ENCODE peak calls at places on chromosomes 11 and 22, in four cellular contexts. W, Q, R and Y are unnamed samples.

GRCh38 chr11:67120881-67121710 is 2.0 kb downstream of the KDM2A start:
- DNase-seq in R (no peak), Q (peak), W (no peak), Y (peak)

GRCh38 chr11:11416502-11416901 is 63.5 kb upstream of the CSNK2A3 start:
- DNase-seq in Q (no peak), W (no peak), R (no peak), Y (no peak)

GRCh38 chr11:121841487-121842167 is 274.4 kb downstream of the BLID start:
- DNase-seq in Q (no peak), R (no peak), W (peak), Y (peak)

GRCh38 chr11:8722156-8722555 is 39.6 kb downstream of the RPL27A start:
- DNase-seq in Q (no peak), R (no peak), W (peak), Y (no peak)

GRCh38 chr11:116828632-116829524 is 829 bp upstream of the APOC3 start:
- DNase-seq in Q (peak), W (peak), R (no peak), Y (no peak)

GRCh38 chr22:45268167-45268957 is 16.4 kb upstream of the UPK3A start:
- DNase-seq in W (no peak), Q (no peak), R (peak), Y (peak)

GRCh38 chr11:27694992-27695391 is 5.3 kb downstream of the BDNF start:
- DNase-seq in R (no peak), Q (peak), W (no peak), Y (peak)

GRCh38 chr22:30411780-30412179 is 13.8 kb upstream of the MTFP1 start:
- DNase-seq in W (no peak), Q (no peak), R (no peak), Y (no peak)

GRCh38 chr22:43891360-43892182 is at the start of gene PNPLA5:
- DNase-seq in R (peak), Q (no peak), W (no peak), Y (no peak)

GRCh38 chr11:70877151-70877550 is 375.2 kb downstream of the SHANK2 start:
- DNase-seq in R (no peak), Q (no peak), W (no peak), Y (no peak)

GRCh38 chr22:17698948-17699347 is 60.4 kb downstream of the BCL2L13 start:
- DNase-seq in R (no peak), Q (no peak), W (no peak), Y (no peak)

GRCh38 chr11:114017723-114018122 is 41.8 kb upstream of the ZBTB16 start:
- DNase-seq in R (no peak), W (no peak), Q (no peak), Y (no peak)

GRCh38 chr11:14075118-14075601 is 112.6 kb downstream of the SPON1 start:
- DNase-seq in Q (no peak), W (no peak), R (no peak), Y (no peak)

GRCh38 chr11:58957922-58958321 is 18.6 kb downstream of the GLYATL1 start:
- DNase-seq in Q (no peak), W (no peak), R (no peak), Y (no peak)

GRCh38 chr11:106733518-106734162 is 284.6 kb downstream of the GUCY1A2 start:
- DNase-seq in Q (no peak), W (no peak), R (no peak), Y (no peak)

GRCh38 chr11:121059605-121060004 is 35.7 kb downstream of the TBCEL start:
- DNase-seq in Q (no peak), R (no peak), W (no peak), Y (no peak)

GRCh38 chr11:103433380-103433779 is 324.2 kb downstream of the DYNC2H1 start:
- DNase-seq in R (no peak), Q (no peak), W (no peak), Y (no peak)

GRCh38 chr22:28983190-28983589 is 78.4 kb downstream of the C22orf31 start:
- DNase-seq in R (no peak), W (no peak), Q (no peak), Y (no peak)

GRCh38 chr11:10653242-10653641 is 40.3 kb downstream of the IRAG1 start:
- DNase-seq in W (no peak), R (no peak), Q (no peak), Y (no peak)

GRCh38 chr11:102957953-102958352 is 2.4 kb upstream of the MMP13 start:
- DNase-seq in R (no peak), W (no peak), Q (no peak), Y (no peak)

GRCh38 chr22:42376721-42377177 is 55.5 kb downstream of the NFAM1 start:
- DNase-seq in R (no peak), W (no peak), Q (peak), Y (no peak)

GRCh38 chr11:78350101-78350645 is 67.4 kb downstream of the GAB2 start:
- DNase-seq in W (no peak), R (no peak), Q (peak), Y (peak)

GRCh38 chr11:44351006-44351660 is 41.2 kb upstream of the ALX4 start:
- DNase-seq in W (no peak), Q (no peak), R (no peak), Y (no peak)

GRCh38 chr11:86442420-86442819 is 67.7 kb downstream of the CCDC81 start:
- DNase-seq in Q (no peak), W (no peak), R (no peak), Y (no peak)

GRCh38 chr11:105108247-105108646 is 31.3 kb downstream of the CARD18 start:
- DNase-seq in R (no peak), Q (no peak), W (no peak), Y (no peak)

GRCh38 chr11:113193077-113193476 is 121.3 kb upstream of the TTC12 start:
- DNase-seq in Q (no peak), R (no peak), W (no peak), Y (no peak)

GRCh38 chr22:19645905-19646304 is 68.4 kb upstream of the SEPTIN5 start:
- DNase-seq in R (no peak), Q (no peak), W (no peak), Y (no peak)

GRCh38 chr11:45859661-45860140 is 12.4 kb downstream of the CRY2 start:
- DNase-seq in Q (no peak), W (no peak), R (no peak), Y (peak)

GRCh38 chr22:48417143-48418070 is 1410.3 kb downstream of the BRD1 start:
- DNase-seq in W (no peak), Q (no peak), R (no peak), Y (no peak)

GRCh38 chr11:47003180-47003877 is 66.8 kb downstream of the CSTPP1 start:
- DNase-seq in W (no peak), Q (peak), R (no peak), Y (no peak)

GRCh38 chr11:65224939-65225283 is 36.9 kb upstream of the POLA2 start:
- DNase-seq in R (no peak), Q (peak), W (no peak), Y (peak)

GRCh38 chr11:36195496-36196346 is 93.5 kb downstream of the COMMD9 start:
- DNase-seq in W (no peak), Q (no peak), R (no peak), Y (peak)

GRCh38 chr11:69642549-69642912 is 1.6 kb downstream of the CCND1 start:
- DNase-seq in R (no peak), Q (peak), W (no peak), Y (peak)

GRCh38 chr11:69642913-69643632 is 2.1 kb downstream of the CCND1 start:
- DNase-seq in R (peak), W (peak), Q (peak), Y (peak)

GRCh38 chr11:69640260-69640994 is 529 bp upstream of the CCND1 start:
- DNase-seq in R (no peak), Q (no peak), W (no peak), Y (peak)

GRCh38 chr11:69640995-69641581 is at the start of gene CCND1:
- DNase-seq in Q (peak), W (peak), R (peak), Y (peak)

DNA sequence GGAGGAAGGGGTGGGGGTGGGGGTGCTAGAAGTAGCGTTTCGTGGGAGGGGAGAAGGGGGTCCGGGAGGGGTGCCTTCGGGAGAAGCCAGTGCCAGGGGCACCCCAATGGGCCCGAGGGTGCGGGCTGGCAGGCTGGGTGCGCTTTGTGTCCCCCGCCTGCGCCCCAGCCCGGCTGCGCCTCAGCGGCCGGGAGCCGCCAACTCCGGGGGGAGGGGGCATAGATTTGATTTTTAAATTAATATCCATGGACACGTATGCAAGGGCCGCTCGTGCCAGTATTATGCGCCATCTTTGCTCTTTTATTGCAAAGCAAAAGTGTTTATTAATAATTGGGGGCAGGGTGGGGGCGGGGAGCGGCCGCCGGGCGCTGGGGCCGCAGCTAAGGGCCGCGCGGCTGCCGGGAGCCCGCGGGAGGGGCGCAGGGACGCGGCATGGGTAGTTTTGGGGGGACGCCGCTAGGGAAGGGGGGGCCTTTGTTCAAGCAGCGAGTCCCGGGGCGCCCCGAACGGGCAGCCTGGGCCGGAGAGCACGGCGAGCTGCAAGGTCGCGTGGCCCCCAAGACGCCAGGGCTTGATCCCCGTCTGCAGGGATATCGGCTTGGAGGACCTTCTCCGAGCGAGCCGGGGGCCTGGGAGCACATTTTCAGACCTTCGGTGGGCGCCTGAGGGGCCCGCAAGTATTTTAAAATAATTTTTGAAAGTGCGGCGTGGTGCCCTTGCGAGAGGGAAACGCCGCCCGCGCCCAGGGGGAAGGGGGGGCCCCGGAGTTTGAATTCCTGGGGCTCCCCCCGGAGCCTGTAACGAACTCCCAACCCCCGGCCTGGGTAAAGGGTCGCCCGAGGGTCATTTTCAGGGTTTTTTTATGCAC is 959 bp downstream of the CCND1 start:
- DNase-seq in W (no peak), R (no peak), Q (no peak), Y (peak)
- TF ChIP-seq JUN in W (no peak), R (no peak), Q (no peak), Y (no peak)

DNA sequence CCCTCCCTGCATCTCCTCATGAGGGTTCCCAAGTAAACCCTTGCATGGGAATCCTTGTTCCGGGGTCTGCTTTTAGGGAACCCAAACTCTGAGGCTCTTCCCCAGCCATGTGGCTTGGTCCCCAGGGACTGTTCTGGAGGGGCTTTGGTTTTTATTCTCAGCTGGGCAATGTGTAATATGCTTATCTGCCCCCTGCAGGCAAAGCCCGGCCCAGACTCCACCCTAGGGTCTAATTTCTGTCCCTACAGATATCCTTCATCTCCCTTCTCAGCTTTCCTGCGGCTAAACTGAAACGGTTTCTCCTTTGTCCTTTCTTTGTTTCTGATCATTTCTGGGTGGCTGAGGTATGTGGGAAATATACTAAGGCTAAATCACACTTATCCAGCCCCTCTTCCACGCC is 37.1 kb downstream of the TST start:
- DNase-seq in R (no peak), Q (peak), W (no peak), Y (no peak)
- TF ChIP-seq POLR2A in R (no peak), Q (no peak), W (no peak), Y (no peak)

GRCh38 chr11:7638710-7639642 is 34.3 kb downstream of the CYB5R2 start:
- DNase-seq in Q (no peak), R (no peak), W (no peak), Y (no peak)

GRCh38 chr11:7643323-7643722 is 30.0 kb downstream of the CYB5R2 start:
- DNase-seq in R (no peak), Q (no peak), W (no peak), Y (no peak)

GRCh38 chr11:7639643-7640025 is 33.7 kb downstream of the CYB5R2 start:
- DNase-seq in W (no peak), Q (no peak), R (no peak), Y (no peak)

GRCh38 chr11:7640826-7641225 is 32.5 kb downstream of the CYB5R2 start:
- DNase-seq in W (no peak), R (no peak), Q (no peak), Y (no peak)

GRCh38 chr11:7642747-7643146 is 30.6 kb downstream of the CYB5R2 start:
- DNase-seq in R (no peak), Q (no peak), W (no peak), Y (no peak)
- TF ChIP-seq EZH2 in R (no peak), Q (no peak), W (no peak), Y (no peak)

GRCh38 chr11:118078972-118079411 is 2.1 kb downstream of the TMPRSS4 start:
- DNase-seq in W (no peak), R (no peak), Q (no peak), Y (no peak)

GRCh38 chr11:118074785-118075184 is 2.1 kb upstream of the TMPRSS4 start:
- DNase-seq in R (no peak), W (no peak), Q (no peak), Y (no peak)

GRCh38 chr11:118074091-118074685 is 2.7 kb upstream of the TMPRSS4 start:
- DNase-seq in Q (peak), W (no peak), R (no peak), Y (no peak)

GRCh38 chr11:118079507-118079906 is 2.6 kb downstream of the TMPRSS4 start:
- DNase-seq in R (no peak), Q (no peak), W (no peak), Y (no peak)

GRCh38 chr11:118076754-118077281 is at the start of gene TMPRSS4:
- DNase-seq in Q (no peak), R (no peak), W (no peak), Y (no peak)
- TF ChIP-seq JUN in Q (no peak), R (no peak), W (no peak), Y (no peak)

DNA sequence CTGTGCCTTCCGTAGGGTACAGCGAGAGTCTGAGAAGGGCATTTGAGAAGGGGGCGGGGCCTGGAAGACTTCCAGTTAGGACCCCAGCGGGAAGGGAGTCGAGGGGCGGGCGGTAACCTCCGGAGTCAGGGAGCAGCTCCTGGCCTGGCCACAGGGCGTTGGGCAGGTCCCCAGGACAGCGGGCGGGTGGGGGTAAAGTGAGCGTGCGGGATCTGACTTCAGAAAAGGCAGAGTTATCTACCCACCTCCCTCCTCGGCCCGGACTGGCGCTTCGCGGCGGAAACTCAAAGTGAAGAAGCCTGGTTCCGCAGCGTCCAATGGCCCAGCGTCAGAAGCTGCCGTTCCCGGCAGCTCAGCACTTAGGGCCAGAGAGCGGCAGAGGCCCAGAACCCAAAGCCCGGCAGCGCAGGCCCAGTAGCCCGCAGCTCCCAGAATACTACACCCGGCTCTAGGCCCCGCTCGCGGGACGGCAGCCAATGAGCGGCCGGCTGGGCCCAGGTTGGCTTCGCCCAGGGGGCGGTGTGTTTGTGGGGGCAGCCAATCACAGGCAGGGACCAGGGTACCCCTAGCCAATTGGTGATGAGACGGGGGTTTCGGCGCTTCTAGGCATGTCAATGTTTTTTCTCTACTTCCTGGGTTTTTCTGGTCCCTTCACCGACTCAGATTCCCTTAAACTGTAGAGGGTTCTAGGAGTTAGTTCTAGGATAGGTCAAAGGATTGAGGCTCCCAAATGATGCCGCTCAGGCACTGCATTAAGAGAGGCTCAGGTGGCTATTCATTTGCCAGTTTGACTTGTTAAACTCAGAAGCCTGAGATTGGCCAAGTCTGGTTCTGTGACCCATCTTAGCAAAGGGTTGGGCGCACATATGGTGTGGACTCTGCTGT is at the start of gene TRIM68:
- DNase-seq in Q (peak), R (peak), W (no peak), Y (peak)
- TF ChIP-seq POLR2A in Q (peak), R (peak), W (no peak), Y (peak)